ENCODE peak calls at places on chromosomes 16 and 17, in ten cellular contexts. One of them, this sample, is unnamed.
A peak's percentile ranks its signal among the peaks of the same experiment; 100 is the strongest.

GRCh38 chr17:31415640-31416502 is 24.4 kb downstream of the RAB11FIP4 start:
- DNase-seq in activated T-cell treated with anti-CD3 and anti-CD28 coated beads for 1 hour: no peak
- DNase-seq in MG63: no peak
- DNase-seq in AG09319: no peak
- DNase-seq in G401: no peak
- DNase-seq in neural progenitor cell: no peak
- DNase-seq in CD4-positive, CD25-positive, alpha-beta regulatory T cell: no peak
- DNase-seq in GM03348: no peak
- DNase-seq in heart right ventricle: no peak
- DNase-seq in foreskin fibroblast: no peak
- DNase-seq in this sample: no peak

GRCh38 chr16:15650698-15651161 is 685 bp downstream of the NDE1 start:
- DNase-seq in neural progenitor cell: peak; percentile 60
- DNase-seq in activated T-cell treated with anti-CD3 and anti-CD28 coated beads for 1 hour: no peak
- DNase-seq in GM03348: peak; percentile 49
- DNase-seq in MG63: peak; percentile 38
- DNase-seq in G401: peak; percentile 32
- DNase-seq in AG09319: no peak
- DNase-seq in heart right ventricle: no peak
- DNase-seq in CD4-positive, CD25-positive, alpha-beta regulatory T cell: peak; percentile 21
- DNase-seq in foreskin fibroblast: no peak
- DNase-seq in this sample: peak; percentile 18

GRCh38 chr17:78895322-78895721 is 7.7 kb downstream of the CEP295NL start:
- DNase-seq in MG63: no peak
- DNase-seq in G401: no peak
- DNase-seq in neural progenitor cell: no peak
- DNase-seq in foreskin fibroblast: no peak
- DNase-seq in AG09319: no peak
- DNase-seq in GM03348: no peak
- DNase-seq in CD4-positive, CD25-positive, alpha-beta regulatory T cell: no peak
- DNase-seq in activated T-cell treated with anti-CD3 and anti-CD28 coated beads for 1 hour: no peak
- DNase-seq in heart right ventricle: no peak
- DNase-seq in this sample: no peak

GRCh38 chr17:83053021-83053778 is 26.2 kb upstream of the METRNL start:
- DNase-seq in neural progenitor cell: peak; percentile 24
- DNase-seq in G401: no peak
- DNase-seq in heart right ventricle: no peak
- DNase-seq in foreskin fibroblast: peak; percentile 33
- DNase-seq in CD4-positive, CD25-positive, alpha-beta regulatory T cell: no peak
- DNase-seq in AG09319: peak; percentile 4
- DNase-seq in GM03348: no peak
- DNase-seq in activated T-cell treated with anti-CD3 and anti-CD28 coated beads for 1 hour: no peak
- DNase-seq in MG63: no peak
- DNase-seq in this sample: no peak

GRCh38 chr16:84594725-84595038 is 23.2 kb downstream of the COTL1 start:
- DNase-seq in neural progenitor cell: no peak
- DNase-seq in G401: no peak
- DNase-seq in AG09319: no peak
- DNase-seq in GM03348: no peak
- DNase-seq in activated T-cell treated with anti-CD3 and anti-CD28 coated beads for 1 hour: no peak
- DNase-seq in CD4-positive, CD25-positive, alpha-beta regulatory T cell: no peak
- DNase-seq in foreskin fibroblast: no peak
- DNase-seq in MG63: no peak
- DNase-seq in heart right ventricle: no peak
- DNase-seq in this sample: no peak

GRCh38 chr17:47742319-47743181 is 9.5 kb downstream of the TBX21 start:
- DNase-seq in neural progenitor cell: peak; percentile 81
- DNase-seq in foreskin fibroblast: no peak
- DNase-seq in CD4-positive, CD25-positive, alpha-beta regulatory T cell: no peak
- DNase-seq in GM03348: no peak
- DNase-seq in heart right ventricle: peak; percentile 39
- DNase-seq in activated T-cell treated with anti-CD3 and anti-CD28 coated beads for 1 hour: peak; percentile 45
- DNase-seq in MG63: peak; percentile 16
- DNase-seq in AG09319: no peak
- DNase-seq in G401: no peak
- DNase-seq in this sample: peak; percentile 18

GRCh38 chr16:20318006-20318405 is 9.3 kb downstream of the GP2 start:
- DNase-seq in G401: no peak
- DNase-seq in CD4-positive, CD25-positive, alpha-beta regulatory T cell: no peak
- DNase-seq in GM03348: no peak
- DNase-seq in MG63: no peak
- DNase-seq in AG09319: no peak
- DNase-seq in neural progenitor cell: no peak
- DNase-seq in foreskin fibroblast: no peak
- DNase-seq in heart right ventricle: no peak
- DNase-seq in activated T-cell treated with anti-CD3 and anti-CD28 coated beads for 1 hour: no peak
- DNase-seq in this sample: no peak

GRCh38 chr17:66966529-66967418 is 2.3 kb downstream of the CACNG4 start:
- DNase-seq in G401: no peak
- DNase-seq in MG63: no peak
- DNase-seq in neural progenitor cell: no peak
- DNase-seq in AG09319: no peak
- DNase-seq in foreskin fibroblast: no peak
- DNase-seq in activated T-cell treated with anti-CD3 and anti-CD28 coated beads for 1 hour: no peak
- DNase-seq in heart right ventricle: no peak
- DNase-seq in GM03348: no peak
- DNase-seq in CD4-positive, CD25-positive, alpha-beta regulatory T cell: no peak
- DNase-seq in this sample: no peak

GRCh38 chr17:37710344-37710886 is 34.4 kb downstream of the HNF1B start:
- DNase-seq in AG09319: no peak
- DNase-seq in neural progenitor cell: peak; percentile 94
- DNase-seq in heart right ventricle: no peak
- DNase-seq in activated T-cell treated with anti-CD3 and anti-CD28 coated beads for 1 hour: no peak
- DNase-seq in foreskin fibroblast: peak; percentile 14
- DNase-seq in G401: no peak
- DNase-seq in CD4-positive, CD25-positive, alpha-beta regulatory T cell: no peak
- DNase-seq in MG63: peak; percentile 28
- DNase-seq in GM03348: no peak
- DNase-seq in this sample: no peak

GRCh38 chr16:16073884-16074781 is 124.7 kb downstream of the ABCC1 start:
- DNase-seq in heart right ventricle: no peak
- DNase-seq in foreskin fibroblast: peak; percentile 66
- DNase-seq in neural progenitor cell: peak; percentile 62
- DNase-seq in AG09319: peak; percentile 54
- DNase-seq in MG63: no peak
- DNase-seq in G401: peak; percentile 45
- DNase-seq in GM03348: peak; percentile 70
- DNase-seq in activated T-cell treated with anti-CD3 and anti-CD28 coated beads for 1 hour: no peak
- DNase-seq in CD4-positive, CD25-positive, alpha-beta regulatory T cell: no peak
- DNase-seq in this sample: peak; percentile 77

GRCh38 chr17:73803867-73804539 is 159.8 kb upstream of the SDK2 start:
- DNase-seq in MG63: no peak
- DNase-seq in CD4-positive, CD25-positive, alpha-beta regulatory T cell: no peak
- DNase-seq in GM03348: no peak
- DNase-seq in AG09319: no peak
- DNase-seq in foreskin fibroblast: no peak
- DNase-seq in heart right ventricle: no peak
- DNase-seq in activated T-cell treated with anti-CD3 and anti-CD28 coated beads for 1 hour: no peak
- DNase-seq in neural progenitor cell: no peak
- DNase-seq in G401: no peak
- DNase-seq in this sample: no peak

GRCh38 chr17:76735006-76735405 is 2.1 kb downstream of the SRSF2 start:
- DNase-seq in heart right ventricle: no peak
- DNase-seq in activated T-cell treated with anti-CD3 and anti-CD28 coated beads for 1 hour: no peak
- DNase-seq in foreskin fibroblast: no peak
- DNase-seq in AG09319: no peak
- DNase-seq in MG63: no peak
- DNase-seq in CD4-positive, CD25-positive, alpha-beta regulatory T cell: no peak
- DNase-seq in G401: no peak
- DNase-seq in neural progenitor cell: peak; percentile 16
- DNase-seq in GM03348: no peak
- DNase-seq in this sample: no peak

GRCh38 chr17:67431210-67432015 is 54.3 kb downstream of the PITPNC1 start:
- DNase-seq in AG09319: peak; percentile 23
- DNase-seq in MG63: no peak
- DNase-seq in GM03348: peak; percentile 81
- DNase-seq in CD4-positive, CD25-positive, alpha-beta regulatory T cell: no peak
- DNase-seq in heart right ventricle: no peak
- DNase-seq in G401: no peak
- DNase-seq in activated T-cell treated with anti-CD3 and anti-CD28 coated beads for 1 hour: no peak
- DNase-seq in neural progenitor cell: no peak
- DNase-seq in foreskin fibroblast: peak; percentile 65
- DNase-seq in this sample: no peak

GRCh38 chr17:55420776-55421178 is 858 bp downstream of the MMD start:
- DNase-seq in MG63: peak; percentile 18
- DNase-seq in heart right ventricle: peak; percentile 62
- DNase-seq in CD4-positive, CD25-positive, alpha-beta regulatory T cell: peak; percentile 27
- DNase-seq in G401: peak; percentile 23
- DNase-seq in neural progenitor cell: peak; percentile 49
- DNase-seq in GM03348: peak; percentile 36
- DNase-seq in activated T-cell treated with anti-CD3 and anti-CD28 coated beads for 1 hour: peak; percentile 34
- DNase-seq in AG09319: no peak
- DNase-seq in foreskin fibroblast: no peak
- DNase-seq in this sample: peak; percentile 6

GRCh38 chr17:73323622-73324455 is 12.0 kb upstream of the CDC42EP4 start:
- DNase-seq in heart right ventricle: no peak
- DNase-seq in AG09319: no peak
- DNase-seq in activated T-cell treated with anti-CD3 and anti-CD28 coated beads for 1 hour: no peak
- DNase-seq in G401: no peak
- DNase-seq in MG63: no peak
- DNase-seq in neural progenitor cell: no peak
- DNase-seq in CD4-positive, CD25-positive, alpha-beta regulatory T cell: no peak
- DNase-seq in GM03348: no peak
- DNase-seq in foreskin fibroblast: peak; percentile 72
- DNase-seq in this sample: no peak

GRCh38 chr16:71883849-71884638 is at the start of gene ZNF821:
- DNase-seq in foreskin fibroblast: peak; percentile 60
- DNase-seq in GM03348: peak; percentile 96
- DNase-seq in CD4-positive, CD25-positive, alpha-beta regulatory T cell: peak; percentile 75
- DNase-seq in neural progenitor cell: peak; percentile 98
- DNase-seq in AG09319: no peak
- DNase-seq in activated T-cell treated with anti-CD3 and anti-CD28 coated beads for 1 hour: peak; percentile 59
- DNase-seq in G401: peak; percentile 84
- DNase-seq in heart right ventricle: peak; percentile 81
- DNase-seq in MG63: peak; percentile 66
- DNase-seq in this sample: peak; percentile 83

GRCh38 chr17:44543213-44543904 is 13.9 kb upstream of the FZD2 start:
- DNase-seq in GM03348: peak; percentile 89
- DNase-seq in heart right ventricle: no peak
- DNase-seq in CD4-positive, CD25-positive, alpha-beta regulatory T cell: no peak
- DNase-seq in G401: peak; percentile 71
- DNase-seq in foreskin fibroblast: peak; percentile 91
- DNase-seq in neural progenitor cell: peak; percentile 90
- DNase-seq in activated T-cell treated with anti-CD3 and anti-CD28 coated beads for 1 hour: no peak
- DNase-seq in MG63: peak; percentile 90
- DNase-seq in AG09319: peak; percentile 70
- DNase-seq in this sample: peak; percentile 93

GRCh38 chr17:80374039-80374731 is 40.8 kb upstream of the ENDOV start:
- DNase-seq in foreskin fibroblast: no peak
- DNase-seq in AG09319: no peak
- DNase-seq in neural progenitor cell: no peak
- DNase-seq in MG63: no peak
- DNase-seq in activated T-cell treated with anti-CD3 and anti-CD28 coated beads for 1 hour: no peak
- DNase-seq in CD4-positive, CD25-positive, alpha-beta regulatory T cell: no peak
- DNase-seq in GM03348: no peak
- DNase-seq in G401: no peak
- DNase-seq in heart right ventricle: no peak
- DNase-seq in this sample: no peak

GRCh38 chr17:76385892-76386786 is 1.7 kb downstream of the SPHK1 start:
- DNase-seq in G401: no peak
- DNase-seq in GM03348: peak; percentile 95
- DNase-seq in heart right ventricle: peak; percentile 83
- DNase-seq in AG09319: peak; percentile 54
- DNase-seq in foreskin fibroblast: peak; percentile 80
- DNase-seq in activated T-cell treated with anti-CD3 and anti-CD28 coated beads for 1 hour: peak; percentile 78
- DNase-seq in MG63: peak; percentile 85
- DNase-seq in neural progenitor cell: peak; percentile 84
- DNase-seq in CD4-positive, CD25-positive, alpha-beta regulatory T cell: peak; percentile 65
- DNase-seq in this sample: peak; percentile 41

GRCh38 chr17:77316191-77316641 is 175.4 kb downstream of the SEC14L1 start:
- DNase-seq in AG09319: no peak
- DNase-seq in G401: no peak
- DNase-seq in CD4-positive, CD25-positive, alpha-beta regulatory T cell: no peak
- DNase-seq in GM03348: peak; percentile 74
- DNase-seq in foreskin fibroblast: peak; percentile 28
- DNase-seq in heart right ventricle: no peak
- DNase-seq in MG63: peak; percentile 98
- DNase-seq in neural progenitor cell: peak; percentile 39
- DNase-seq in activated T-cell treated with anti-CD3 and anti-CD28 coated beads for 1 hour: no peak
- DNase-seq in this sample: no peak

GRCh38 chr16:22220076-22220453 is 14.0 kb downstream of the EEF2K start:
- DNase-seq in foreskin fibroblast: no peak
- DNase-seq in GM03348: no peak
- DNase-seq in AG09319: no peak
- DNase-seq in heart right ventricle: peak; percentile 66
- DNase-seq in activated T-cell treated with anti-CD3 and anti-CD28 coated beads for 1 hour: no peak
- DNase-seq in CD4-positive, CD25-positive, alpha-beta regulatory T cell: no peak
- DNase-seq in neural progenitor cell: no peak
- DNase-seq in MG63: peak; percentile 48
- DNase-seq in G401: peak; percentile 34
- DNase-seq in this sample: no peak

GRCh38 chr17:31491794-31492171 is 100.3 kb downstream of the RAB11FIP4 start:
- DNase-seq in CD4-positive, CD25-positive, alpha-beta regulatory T cell: no peak
- DNase-seq in MG63: no peak
- DNase-seq in activated T-cell treated with anti-CD3 and anti-CD28 coated beads for 1 hour: no peak
- DNase-seq in GM03348: no peak
- DNase-seq in AG09319: no peak
- DNase-seq in G401: no peak
- DNase-seq in neural progenitor cell: no peak
- DNase-seq in foreskin fibroblast: no peak
- DNase-seq in heart right ventricle: no peak
- DNase-seq in this sample: no peak

GRCh38 chr17:58390884-58391283 is 26.4 kb downstream of the RNF43 start:
- DNase-seq in neural progenitor cell: no peak
- DNase-seq in foreskin fibroblast: no peak
- DNase-seq in AG09319: no peak
- DNase-seq in CD4-positive, CD25-positive, alpha-beta regulatory T cell: no peak
- DNase-seq in activated T-cell treated with anti-CD3 and anti-CD28 coated beads for 1 hour: no peak
- DNase-seq in GM03348: no peak
- DNase-seq in heart right ventricle: no peak
- DNase-seq in MG63: no peak
- DNase-seq in G401: no peak
- DNase-seq in this sample: no peak

GRCh38 chr17:17408236-17408794 is 68.5 kb upstream of the MED9 start:
- DNase-seq in GM03348: no peak
- DNase-seq in neural progenitor cell: no peak
- DNase-seq in AG09319: peak; percentile 27
- DNase-seq in CD4-positive, CD25-positive, alpha-beta regulatory T cell: no peak
- DNase-seq in activated T-cell treated with anti-CD3 and anti-CD28 coated beads for 1 hour: no peak
- DNase-seq in foreskin fibroblast: peak; percentile 75
- DNase-seq in G401: no peak
- DNase-seq in heart right ventricle: no peak
- DNase-seq in MG63: no peak
- DNase-seq in this sample: no peak

GRCh38 chr16:78396046-78396445 is 296.6 kb downstream of the WWOX start:
- DNase-seq in activated T-cell treated with anti-CD3 and anti-CD28 coated beads for 1 hour: no peak
- DNase-seq in neural progenitor cell: peak; percentile 11
- DNase-seq in MG63: no peak
- DNase-seq in GM03348: no peak
- DNase-seq in foreskin fibroblast: no peak
- DNase-seq in G401: no peak
- DNase-seq in CD4-positive, CD25-positive, alpha-beta regulatory T cell: no peak
- DNase-seq in heart right ventricle: no peak
- DNase-seq in AG09319: no peak
- DNase-seq in this sample: no peak

GRCh38 chr16:89689142-89689541 is 2.7 kb downstream of the CDK10 start:
- DNase-seq in AG09319: no peak
- DNase-seq in MG63: no peak
- DNase-seq in foreskin fibroblast: no peak
- DNase-seq in neural progenitor cell: no peak
- DNase-seq in activated T-cell treated with anti-CD3 and anti-CD28 coated beads for 1 hour: no peak
- DNase-seq in heart right ventricle: no peak
- DNase-seq in G401: no peak
- DNase-seq in CD4-positive, CD25-positive, alpha-beta regulatory T cell: no peak
- DNase-seq in GM03348: no peak
- DNase-seq in this sample: no peak

GRCh38 chr16:10619271-10619849 is 39.0 kb upstream of the EMP2 start:
- DNase-seq in activated T-cell treated with anti-CD3 and anti-CD28 coated beads for 1 hour: no peak
- DNase-seq in heart right ventricle: peak; percentile 68
- DNase-seq in MG63: no peak
- DNase-seq in CD4-positive, CD25-positive, alpha-beta regulatory T cell: no peak
- DNase-seq in neural progenitor cell: peak; percentile 50
- DNase-seq in foreskin fibroblast: no peak
- DNase-seq in G401: peak; percentile 51
- DNase-seq in AG09319: no peak
- DNase-seq in GM03348: no peak
- DNase-seq in this sample: peak; percentile 33

GRCh38 chr17:50686494-50687199 is 21.1 kb downstream of the ANKRD40 start:
- DNase-seq in neural progenitor cell: no peak
- DNase-seq in GM03348: peak; percentile 90
- DNase-seq in heart right ventricle: no peak
- DNase-seq in foreskin fibroblast: peak; percentile 75
- DNase-seq in CD4-positive, CD25-positive, alpha-beta regulatory T cell: no peak
- DNase-seq in AG09319: peak; percentile 57
- DNase-seq in activated T-cell treated with anti-CD3 and anti-CD28 coated beads for 1 hour: no peak
- DNase-seq in G401: no peak
- DNase-seq in MG63: peak; percentile 95
- DNase-seq in this sample: no peak

This sample was measured in cerebellar cortex.